ENCODE peak calls at places on chromosome 7, in eight cellular contexts. One of them, this sample, is unnamed. For H3K9me3, the result is how much of the 10 kb centered on the place peaks cover.

GRCh38 chr7:90772410-90772809 is 176.3 kb downstream of the CDK14 start:
- DNase-seq in CD8-positive, alpha-beta memory T cell: no peak
- DNase-seq in uterus: no peak
- DNase-seq in left lung: no peak
- DNase-seq in HCT116: no peak
- DNase-seq in tibial artery: no peak
- DNase-seq in trophoblast cell: no peak
- DNase-seq in psoas muscle: no peak
- DNase-seq in this sample: no peak

GRCh38 chr7:134362587-134363483 is 46.1 kb upstream of the SLC35B4 start:
- DNase-seq in CD8-positive, alpha-beta memory T cell: no peak
- DNase-seq in uterus: no peak
- DNase-seq in left lung: no peak
- DNase-seq in HCT116: no peak
- DNase-seq in tibial artery: no peak
- DNase-seq in trophoblast cell: no peak
- DNase-seq in psoas muscle: no peak
- DNase-seq in this sample: no peak

GRCh38 chr7:138167869-138168296 is 91.6 kb downstream of the AKR1D1 start:
- DNase-seq in CD8-positive, alpha-beta memory T cell: no peak
- DNase-seq in uterus: no peak
- DNase-seq in left lung: no peak
- DNase-seq in HCT116: no peak
- DNase-seq in tibial artery: no peak
- DNase-seq in trophoblast cell: no peak
- DNase-seq in psoas muscle: no peak
- DNase-seq in this sample: no peak

GRCh38 chr7:3464900-3465622 is 164.0 kb downstream of the SDK1 start:
- DNase-seq in CD8-positive, alpha-beta memory T cell: no peak
- DNase-seq in uterus: no peak
- DNase-seq in left lung: no peak
- DNase-seq in HCT116: no peak
- DNase-seq in tibial artery: no peak
- DNase-seq in trophoblast cell: no peak
- DNase-seq in psoas muscle: no peak
- DNase-seq in this sample: no peak

GRCh38 chr7:2710901-2711551 is 23.0 kb downstream of the AMZ1 start:
- DNase-seq in CD8-positive, alpha-beta memory T cell: peak
- DNase-seq in uterus: no peak
- DNase-seq in left lung: no peak
- DNase-seq in HCT116: no peak
- DNase-seq in tibial artery: no peak
- DNase-seq in trophoblast cell: no peak
- DNase-seq in psoas muscle: no peak
- DNase-seq in this sample: no peak

GRCh38 chr7:40721344-40721949 is 586.6 kb downstream of the SUGCT start:
- DNase-seq in CD8-positive, alpha-beta memory T cell: no peak
- DNase-seq in uterus: no peak
- DNase-seq in left lung: no peak
- DNase-seq in HCT116: no peak
- DNase-seq in tibial artery: no peak
- DNase-seq in trophoblast cell: no peak
- DNase-seq in psoas muscle: no peak
- DNase-seq in this sample: no peak

GRCh38 chr7:108818742-108819141 is 249.1 kb downstream of the DNAJB9 start:
- DNase-seq in CD8-positive, alpha-beta memory T cell: no peak
- DNase-seq in uterus: no peak
- DNase-seq in left lung: no peak
- DNase-seq in HCT116: no peak
- DNase-seq in tibial artery: no peak
- DNase-seq in trophoblast cell: no peak
- DNase-seq in psoas muscle: no peak
- DNase-seq in this sample: no peak

GRCh38 chr7:137904826-137905225 is 58.1 kb upstream of the DGKI start:
- DNase-seq in CD8-positive, alpha-beta memory T cell: no peak
- DNase-seq in uterus: no peak
- DNase-seq in left lung: no peak
- DNase-seq in HCT116: no peak
- DNase-seq in tibial artery: no peak
- DNase-seq in trophoblast cell: no peak
- DNase-seq in psoas muscle: no peak
- DNase-seq in this sample: no peak

GRCh38 chr7:28840515-28841125 is 117.5 kb downstream of the TRIL start:
- DNase-seq in CD8-positive, alpha-beta memory T cell: no peak
- DNase-seq in uterus: no peak
- DNase-seq in left lung: no peak
- DNase-seq in HCT116: peak
- DNase-seq in tibial artery: no peak
- DNase-seq in trophoblast cell: peak
- DNase-seq in psoas muscle: no peak
- DNase-seq in this sample: no peak

GRCh38 chr7:151310578-151310977 is 31.0 kb upstream of the NUB1 start:
- DNase-seq in CD8-positive, alpha-beta memory T cell: no peak
- DNase-seq in uterus: no peak
- DNase-seq in left lung: no peak
- DNase-seq in HCT116: no peak
- DNase-seq in tibial artery: no peak
- DNase-seq in trophoblast cell: peak
- DNase-seq in psoas muscle: no peak
- DNase-seq in this sample: no peak

GRCh38 chr7:38748056-38748610 is 117.0 kb upstream of the AMPH start:
- DNase-seq in CD8-positive, alpha-beta memory T cell: no peak
- DNase-seq in uterus: no peak
- DNase-seq in left lung: no peak
- DNase-seq in HCT116: no peak
- DNase-seq in tibial artery: no peak
- DNase-seq in trophoblast cell: peak
- DNase-seq in psoas muscle: no peak
- DNase-seq in this sample: no peak

GRCh38 chr7:70574970-70575799 is 556.8 kb upstream of the GALNT17 start:
- DNase-seq in CD8-positive, alpha-beta memory T cell: no peak
- DNase-seq in uterus: no peak
- DNase-seq in left lung: no peak
- DNase-seq in HCT116: no peak
- DNase-seq in tibial artery: no peak
- DNase-seq in trophoblast cell: peak
- DNase-seq in psoas muscle: no peak
- DNase-seq in this sample: no peak

GRCh38 chr7:81715984-81716588 is 53.8 kb downstream of the HGF start:
- DNase-seq in CD8-positive, alpha-beta memory T cell: no peak
- DNase-seq in uterus: no peak
- DNase-seq in left lung: no peak
- DNase-seq in HCT116: peak
- DNase-seq in tibial artery: no peak
- DNase-seq in trophoblast cell: no peak
- DNase-seq in psoas muscle: no peak
- DNase-seq in this sample: no peak

GRCh38 chr7:158111906-158112570 is 475.6 kb downstream of the PTPRN2 start:
- DNase-seq in CD8-positive, alpha-beta memory T cell: no peak
- DNase-seq in uterus: no peak
- DNase-seq in left lung: peak
- DNase-seq in HCT116: no peak
- DNase-seq in tibial artery: no peak
- DNase-seq in trophoblast cell: no peak
- DNase-seq in psoas muscle: no peak
- DNase-seq in this sample: no peak

GRCh38 chr7:158112571-158113320 is 474.9 kb downstream of the PTPRN2 start:
- DNase-seq in CD8-positive, alpha-beta memory T cell: no peak
- DNase-seq in uterus: no peak
- DNase-seq in left lung: peak
- DNase-seq in HCT116: no peak
- DNase-seq in tibial artery: no peak
- DNase-seq in trophoblast cell: no peak
- DNase-seq in psoas muscle: no peak
- DNase-seq in this sample: no peak

GRCh38 chr7:158111556-158111880 is 476.1 kb downstream of the PTPRN2 start:
- DNase-seq in CD8-positive, alpha-beta memory T cell: no peak
- DNase-seq in uterus: no peak
- DNase-seq in left lung: no peak
- DNase-seq in HCT116: no peak
- DNase-seq in tibial artery: no peak
- DNase-seq in trophoblast cell: no peak
- DNase-seq in psoas muscle: no peak
- DNase-seq in this sample: no peak

GRCh38 chr7:158114056-158114850 is 473.4 kb downstream of the PTPRN2 start:
- DNase-seq in CD8-positive, alpha-beta memory T cell: no peak
- DNase-seq in uterus: no peak
- DNase-seq in left lung: peak
- DNase-seq in HCT116: no peak
- DNase-seq in tibial artery: no peak
- DNase-seq in trophoblast cell: no peak
- DNase-seq in psoas muscle: no peak
- DNase-seq in this sample: no peak

GRCh38 chr7:158113321-158114025 is 474.1 kb downstream of the PTPRN2 start:
- DNase-seq in CD8-positive, alpha-beta memory T cell: no peak
- DNase-seq in uterus: no peak
- DNase-seq in left lung: peak
- DNase-seq in HCT116: no peak
- DNase-seq in tibial artery: no peak
- DNase-seq in trophoblast cell: no peak
- DNase-seq in psoas muscle: no peak
- DNase-seq in this sample: no peak
- H3K9me3 ChIP-seq in CD8-positive, alpha-beta memory T cell: under half
- H3K9me3 ChIP-seq in uterus: under half
- H3K9me3 ChIP-seq in left lung: under half
- H3K9me3 ChIP-seq in HCT116: under half
- H3K9me3 ChIP-seq in tibial artery: under half
- H3K9me3 ChIP-seq in trophoblast cell: half or more
- H3K9me3 ChIP-seq in psoas muscle: under half
- H3K9me3 ChIP-seq in this sample: under half

GRCh38 chr7:159269745-159270144 is 125.1 kb upstream of the VIPR2 start:
- DNase-seq in CD8-positive, alpha-beta memory T cell: no peak
- DNase-seq in uterus: no peak
- DNase-seq in left lung: no peak
- DNase-seq in HCT116: no peak
- DNase-seq in tibial artery: no peak
- DNase-seq in trophoblast cell: no peak
- DNase-seq in psoas muscle: no peak
- DNase-seq in this sample: no peak

GRCh38 chr7:159272739-159273138 is 128.1 kb upstream of the VIPR2 start:
- DNase-seq in CD8-positive, alpha-beta memory T cell: no peak
- DNase-seq in uterus: no peak
- DNase-seq in left lung: no peak
- DNase-seq in HCT116: no peak
- DNase-seq in tibial artery: no peak
- DNase-seq in trophoblast cell: no peak
- DNase-seq in psoas muscle: no peak
- DNase-seq in this sample: no peak

DNA sequence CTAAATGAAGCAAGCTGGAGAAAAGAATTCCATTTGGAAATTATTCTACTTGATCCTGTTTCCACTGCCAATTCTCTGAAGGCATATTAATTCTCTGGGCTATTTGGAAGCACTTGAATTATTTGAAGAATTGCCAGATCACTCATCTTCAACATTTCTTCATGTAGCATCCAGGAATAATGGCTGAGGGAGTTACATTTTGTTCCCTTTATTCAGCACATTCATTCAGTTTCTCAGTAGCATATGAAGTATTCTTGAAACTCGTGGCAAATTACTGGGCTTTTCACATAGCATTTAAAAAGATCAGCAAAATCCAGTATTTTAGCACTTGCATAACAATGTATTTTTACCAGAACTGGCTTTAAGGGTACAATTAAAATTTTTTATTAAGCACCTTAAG is 127.1 kb upstream of the VIPR2 start:
- DNase-seq in CD8-positive, alpha-beta memory T cell: no peak
- DNase-seq in uterus: no peak
- DNase-seq in left lung: no peak
- DNase-seq in HCT116: no peak
- DNase-seq in tibial artery: no peak
- DNase-seq in trophoblast cell: no peak
- DNase-seq in psoas muscle: no peak
- DNase-seq in this sample: no peak
- H3K9me3 ChIP-seq in CD8-positive, alpha-beta memory T cell: under half
- H3K9me3 ChIP-seq in uterus: under half
- H3K9me3 ChIP-seq in left lung: under half
- H3K9me3 ChIP-seq in HCT116: under half
- H3K9me3 ChIP-seq in tibial artery: under half
- H3K9me3 ChIP-seq in trophoblast cell: under half
- H3K9me3 ChIP-seq in psoas muscle: under half
- H3K9me3 ChIP-seq in this sample: under half

DNA sequence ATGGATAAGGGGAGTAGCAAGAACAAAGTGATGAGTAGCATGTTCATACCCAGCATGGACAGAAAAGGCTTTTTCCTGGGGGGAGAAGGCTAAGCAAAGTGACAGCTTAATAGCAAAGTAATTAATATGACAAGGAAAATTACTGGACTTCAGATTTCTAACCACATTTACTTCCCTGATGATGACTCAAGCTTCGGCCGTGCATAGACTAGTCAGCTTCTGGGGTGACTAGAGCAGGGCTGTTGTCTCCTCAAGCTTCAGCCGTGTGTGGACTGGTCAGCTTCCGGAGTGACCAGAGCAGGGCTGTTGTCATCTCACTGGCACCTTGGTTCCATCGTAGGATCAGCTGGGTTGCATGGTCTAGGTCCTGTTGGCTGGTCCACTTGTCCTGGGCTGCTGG is 2.1 kb upstream of the ZNF117 start:
- DNase-seq in CD8-positive, alpha-beta memory T cell: no peak
- DNase-seq in uterus: no peak
- DNase-seq in left lung: no peak
- DNase-seq in HCT116: no peak
- DNase-seq in tibial artery: no peak
- DNase-seq in trophoblast cell: no peak
- DNase-seq in psoas muscle: no peak
- DNase-seq in this sample: no peak
- H3K9me3 ChIP-seq in CD8-positive, alpha-beta memory T cell: half or more
- H3K9me3 ChIP-seq in uterus: under half
- H3K9me3 ChIP-seq in left lung: under half
- H3K9me3 ChIP-seq in HCT116: under half
- H3K9me3 ChIP-seq in tibial artery: under half
- H3K9me3 ChIP-seq in trophoblast cell: under half
- H3K9me3 ChIP-seq in psoas muscle: under half
- H3K9me3 ChIP-seq in this sample: under half

GRCh38 chr7:157813741-157814661 is 477.2 kb downstream of the DNAJB6 start:
- DNase-seq in CD8-positive, alpha-beta memory T cell: no peak
- DNase-seq in uterus: no peak
- DNase-seq in left lung: peak
- DNase-seq in HCT116: no peak
- DNase-seq in tibial artery: no peak
- DNase-seq in trophoblast cell: no peak
- DNase-seq in psoas muscle: no peak
- DNase-seq in this sample: no peak

GRCh38 chr7:157813053-157813452 is 476.2 kb downstream of the DNAJB6 start:
- DNase-seq in CD8-positive, alpha-beta memory T cell: no peak
- DNase-seq in uterus: no peak
- DNase-seq in left lung: peak
- DNase-seq in HCT116: no peak
- DNase-seq in tibial artery: no peak
- DNase-seq in trophoblast cell: no peak
- DNase-seq in psoas muscle: no peak
- DNase-seq in this sample: no peak

GRCh38 chr7:157809154-157809862 is 472.5 kb downstream of the DNAJB6 start:
- DNase-seq in CD8-positive, alpha-beta memory T cell: no peak
- DNase-seq in uterus: no peak
- DNase-seq in left lung: peak
- DNase-seq in HCT116: no peak
- DNase-seq in tibial artery: no peak
- DNase-seq in trophoblast cell: no peak
- DNase-seq in psoas muscle: no peak
- DNase-seq in this sample: no peak

GRCh38 chr7:157809863-157810851 is 473.4 kb downstream of the DNAJB6 start:
- DNase-seq in CD8-positive, alpha-beta memory T cell: no peak
- DNase-seq in uterus: no peak
- DNase-seq in left lung: peak
- DNase-seq in HCT116: no peak
- DNase-seq in tibial artery: no peak
- DNase-seq in trophoblast cell: no peak
- DNase-seq in psoas muscle: no peak
- DNase-seq in this sample: no peak

GRCh38 chr7:157811946-157812345 is 475.1 kb downstream of the DNAJB6 start:
- DNase-seq in CD8-positive, alpha-beta memory T cell: no peak
- DNase-seq in uterus: no peak
- DNase-seq in left lung: peak
- DNase-seq in HCT116: no peak
- DNase-seq in tibial artery: no peak
- DNase-seq in trophoblast cell: no peak
- DNase-seq in psoas muscle: no peak
- DNase-seq in this sample: no peak
- H3K9me3 ChIP-seq in CD8-positive, alpha-beta memory T cell: under half
- H3K9me3 ChIP-seq in uterus: under half
- H3K9me3 ChIP-seq in left lung: under half
- H3K9me3 ChIP-seq in HCT116: under half
- H3K9me3 ChIP-seq in tibial artery: under half
- H3K9me3 ChIP-seq in trophoblast cell: under half
- H3K9me3 ChIP-seq in psoas muscle: under half
- H3K9me3 ChIP-seq in this sample: under half

This sample was measured in T-helper 17 cell.